ENCODE peak calls at places on chromosomes 5 and 9, in six cellular contexts. U is IMR-90, A is cardiac muscle cell, Z is HepG2, G is spleen, R is sigmoid colon. P is an unnamed sample.

GRCh38 chr5:40833712-40834229 is 1.3 kb downstream of the RPL37 start:
- DNase-seq in G (no peak), U (no peak), Z (no peak), A (no peak), R (no peak), P (no peak)

GRCh38 chr9:80964374-80964773 is 725.0 kb downstream of the TLE1 start:
- DNase-seq in G (no peak), A (peak; percentile 14), Z (no peak), U (no peak), R (no peak), P (no peak)

GRCh38 chr9:108151161-108151586 is 661.6 kb upstream of the KLF4 start:
- DNase-seq in Z (no peak), A (no peak), R (no peak), U (peak; percentile 60), G (no peak), P (peak; percentile 23)

GRCh38 chr5:35776757-35777156 is 79.9 kb upstream of the IL7R start:
- DNase-seq in Z (no peak), U (no peak), A (no peak), R (no peak), G (no peak), P (no peak)

GRCh38 chr5:155729684-155730059 is 597.3 kb upstream of the SGCD start:
- DNase-seq in G (peak; percentile 63), Z (no peak), R (no peak), A (peak; percentile 44), U (no peak), P (peak; percentile 17)

GRCh38 chr5:81151546-81151945 is 81.6 kb upstream of the CKMT2 start:
- DNase-seq in Z (no peak), U (peak; percentile 92), A (no peak), R (no peak), G (no peak), P (peak; percentile 66)

GRCh38 chr9:104984994-104985393 is 57.0 kb upstream of the ABCA1 start:
- DNase-seq in Z (no peak), U (no peak), G (no peak), A (no peak), R (no peak), P (no peak)

GRCh38 chr9:76703270-76703669 is 61.0 kb upstream of the PCA3 start:
- DNase-seq in Z (no peak), U (no peak), R (no peak), A (no peak), G (peak; percentile 76), P (no peak)

GRCh38 chr9:129885670-129886106 is 50.4 kb downstream of the USP20 start:
- DNase-seq in Z (peak; percentile 66), G (peak; percentile 99), U (peak; percentile 89), A (peak; percentile 86), R (peak; percentile 97), P (peak; percentile 98)

GRCh38 chr5:3412146-3412545 is 183.5 kb upstream of the IRX1 start:
- DNase-seq in G (no peak), Z (no peak), A (no peak), U (no peak), R (no peak), P (no peak)

GRCh38 chr5:151498395-151499155 is 51.2 kb downstream of the SLC36A1 start:
- DNase-seq in A (no peak), R (no peak), U (no peak), Z (no peak), G (no peak), P (no peak)

GRCh38 chr5:102796481-102796880 is 41.4 kb downstream of the PAM start:
- DNase-seq in R (no peak), U (peak; percentile 7), Z (peak; percentile 41), A (no peak), G (no peak), P (no peak)

GRCh38 chr5:115354246-115354645 is 57.8 kb upstream of the CCDC112 start:
- DNase-seq in Z (no peak), R (no peak), A (no peak), U (no peak), G (no peak), P (no peak)

GRCh38 chr5:149228610-149229297 is 42.9 kb upstream of the AFAP1L1 start:
- DNase-seq in U (peak; percentile 92), A (peak; percentile 66), R (peak; percentile 67), G (no peak), Z (peak; percentile 79), P (peak; percentile 92)

GRCh38 chr9:2966846-2967372 is 123.0 kb upstream of the PUM3 start:
- DNase-seq in A (no peak), Z (no peak), G (no peak), R (no peak), U (no peak), P (no peak)

GRCh38 chr5:132283423-132284043 is 10.7 kb upstream of the SLC22A4 start:
- DNase-seq in A (peak; percentile 24), U (peak; percentile 78), Z (peak; percentile 43), R (no peak), G (peak; percentile 49), P (no peak)

GRCh38 chr5:7850533-7851239 is at the start of gene CFAP90:
- DNase-seq in A (peak; percentile 86), U (peak; percentile 30), R (no peak), G (peak; percentile 79), Z (peak; percentile 49), P (peak; percentile 67)

GRCh38 chr9:85339337-85339736 is 402.4 kb downstream of the AGTPBP1 start:
- DNase-seq in Z (no peak), A (no peak), G (no peak), U (no peak), R (no peak), P (no peak)

GRCh38 chr5:158414780-158415179 is 555.8 kb upstream of the CLINT1 start:
- DNase-seq in U (peak; percentile 86), R (no peak), A (no peak), G (no peak), Z (no peak), P (peak; percentile 82)

GRCh38 chr9:87002517-87002916 is 55.2 kb upstream of the GAS1 start:
- DNase-seq in A (no peak), U (no peak), R (no peak), G (no peak), Z (no peak), P (no peak)

GRCh38 chr5:58335518-58335917 is 124.4 kb downstream of the PLK2 start:
- DNase-seq in Z (no peak), R (no peak), U (peak; percentile 5), G (no peak), A (no peak), P (no peak)

GRCh38 chr5:116468583-116468982 is 106.0 kb downstream of the SEMA6A start:
- DNase-seq in U (no peak), R (no peak), G (no peak), A (no peak), Z (no peak), P (no peak)

GRCh38 chr9:89924611-89925010 is 319.8 kb downstream of the GADD45G start:
- DNase-seq in U (no peak), A (no peak), Z (no peak), G (no peak), R (no peak), P (no peak)

GRCh38 chr5:136197462-136198142 is 4.6 kb upstream of the SMIM32 start:
- DNase-seq in G (no peak), U (no peak), Z (no peak), R (no peak), A (no peak), P (no peak)

GRCh38 chr9:99288830-99289229 is 66.7 kb downstream of the SEC61B start:
- DNase-seq in A (no peak), R (no peak), U (no peak), Z (no peak), G (no peak), P (peak; percentile 37)

GRCh38 chr9:89695441-89695891 is 90.7 kb downstream of the GADD45G start:
- DNase-seq in A (no peak), U (no peak), R (no peak), G (no peak), Z (no peak), P (no peak)

GRCh38 chr9:87290241-87290700 is 207.4 kb upstream of the DAPK1 start:
- DNase-seq in A (no peak), G (no peak), U (peak; percentile 11), R (no peak), Z (no peak), P (no peak)

GRCh38 chr5:29037716-29038115 is 1999.3 kb upstream of the CDH9 start:
- DNase-seq in U (no peak), G (no peak), R (no peak), Z (no peak), A (no peak), P (no peak)

GRCh38 chr5:139584137-139584536 is 23.0 kb downstream of the UBE2D2 start:
- DNase-seq in U (no peak), R (no peak), Z (no peak), A (no peak), G (no peak), P (no peak)
- H3K4me1 ChIP-seq in U (peaks cover 3% of the 10 kb centered on the region), R (no peaks in the 10 kb centered on the region), Z (peaks cover 19% of the 10 kb centered on the region), A (no peaks in the 10 kb centered on the region), G (peaks cover 96% of the 10 kb centered on the region), P (no peaks in the 10 kb centered on the region)

GRCh38 chr9:19410594-19410993 is 1.8 kb downstream of the ACER2 start:
- DNase-seq in U (no peak), A (no peak), G (no peak), Z (no peak), R (no peak), P (no peak)
- H3K4me3 ChIP-seq in U (no peak overlapping the region), A (no peak overlapping the region), G (no peak overlapping the region), Z (no peak overlapping the region), R (no peak overlapping the region), P (peak overlapping the region; percentile 97)

GRCh38 chr9:133237271-133237731 is 28.3 kb upstream of the OBP2B start:
- DNase-seq in G (peak; percentile 51), Z (no peak), A (no peak), U (no peak), R (peak; percentile 52), P (peak; percentile 30)

GRCh38 chr9:133236291-133237071 is 27.4 kb upstream of the OBP2B start:
- DNase-seq in R (peak; percentile 69), G (peak; percentile 73), Z (no peak), U (no peak), A (no peak), P (no peak)

GRCh38 chr9:133235549-133236222 is 26.6 kb upstream of the OBP2B start:
- DNase-seq in R (peak; percentile 64), Z (no peak), G (peak; percentile 33), A (no peak), U (no peak), P (no peak)

GRCh38 chr9:133234577-133235322 is 25.7 kb upstream of the OBP2B start:
- DNase-seq in A (no peak), Z (no peak), R (peak; percentile 58), U (no peak), G (peak; percentile 59), P (no peak)

GRCh38 chr9:133233681-133234432 is 24.8 kb upstream of the OBP2B start:
- DNase-seq in Z (no peak), A (no peak), U (no peak), G (peak; percentile 56), R (peak; percentile 38), P (no peak)
- H3K27me3 ChIP-seq in Z (peaks cover 2% of the 10 kb centered on the region), A (no peaks in the 10 kb centered on the region), U (peaks cover 14% of the 10 kb centered on the region), G (peaks cover 9% of the 10 kb centered on the region), R (peaks cover 2% of the 10 kb centered on the region), P (peaks cover 6% of the 10 kb centered on the region)

DNA sequence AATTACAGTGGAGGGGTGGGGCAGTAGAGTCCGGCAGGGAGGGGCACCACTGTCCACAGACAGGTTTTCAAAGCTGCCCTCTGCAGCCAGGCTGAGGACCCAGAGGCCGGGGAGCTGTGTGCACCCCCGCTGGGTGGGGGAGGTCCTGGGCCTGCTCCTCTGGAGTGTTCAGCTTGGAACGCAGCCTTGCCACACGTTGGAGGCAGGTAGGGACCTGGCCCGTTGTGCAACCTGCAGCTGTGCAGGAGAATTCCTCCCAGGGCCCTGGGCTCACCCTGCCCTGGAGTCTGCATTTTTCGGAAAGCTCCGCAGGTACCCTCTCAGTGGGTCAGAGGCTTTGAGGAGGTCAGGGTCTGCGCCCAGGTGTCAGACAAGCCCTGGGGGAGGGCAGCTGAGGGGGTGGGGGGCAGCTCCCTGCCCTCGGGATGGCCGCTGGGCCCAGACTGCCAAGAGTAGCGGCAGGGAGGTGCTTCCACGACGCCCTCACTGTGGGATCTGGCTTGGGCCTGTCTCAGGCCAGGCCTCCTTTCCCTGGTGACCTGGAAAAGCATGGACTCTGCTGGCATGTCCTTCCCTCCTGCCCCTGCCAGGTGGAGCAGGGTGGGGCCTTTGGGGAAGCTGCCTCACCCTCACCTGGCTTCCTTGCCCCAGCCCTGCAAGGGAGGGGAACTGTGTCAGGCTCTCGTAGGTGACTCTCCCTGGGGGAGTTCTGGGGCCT is 29.5 kb downstream of the RXRA start:
- DNase-seq in R (no peak), A (peak; percentile 28), U (no peak), Z (no peak), G (no peak), P (no peak)
- H3K4me1 ChIP-seq in R (peaks cover 80% of the 10 kb centered on the region), A (peaks cover 23% of the 10 kb centered on the region), U (peaks cover 9% of the 10 kb centered on the region), Z (peaks cover 61% of the 10 kb centered on the region), G (peaks cover 99% of the 10 kb centered on the region), P (peaks cover 25% of the 10 kb centered on the region)

P was measured in adipocyte.